ENCODE peak calls at places on chromosomes 12 and 14, in nine cellular contexts. One of them, this sample, is unnamed.

GRCh38 chr14:68144051-68144681 is 324.6 kb downstream of the RAD51B start:
- DNase-seq in transverse colon: peak; percentile 31
- DNase-seq in Panc1: no peak
- DNase-seq in suprapubic skin: peak; percentile 76
- DNase-seq in spleen: no peak
- DNase-seq in sigmoid colon: peak; percentile 93
- DNase-seq in HCT116: no peak
- DNase-seq in GM23338: no peak
- DNase-seq in upper lobe of left lung: peak; percentile 22
- DNase-seq in this sample: no peak

GRCh38 chr14:21874167-21874566 is 200.5 kb upstream of the OR4E1 start:
- DNase-seq in transverse colon: no peak
- DNase-seq in Panc1: no peak
- DNase-seq in suprapubic skin: no peak
- DNase-seq in spleen: no peak
- DNase-seq in sigmoid colon: no peak
- DNase-seq in HCT116: no peak
- DNase-seq in GM23338: no peak
- DNase-seq in upper lobe of left lung: no peak
- DNase-seq in this sample: no peak

GRCh38 chr14:70641548-70642312 is at the start of gene TTC9:
- DNase-seq in transverse colon: peak; percentile 22
- DNase-seq in Panc1: no peak
- DNase-seq in suprapubic skin: no peak
- DNase-seq in spleen: peak; percentile 89
- DNase-seq in sigmoid colon: no peak
- DNase-seq in HCT116: no peak
- DNase-seq in GM23338: peak; percentile 75
- DNase-seq in upper lobe of left lung: peak; percentile 25
- DNase-seq in this sample: peak; percentile 31

GRCh38 chr14:44279357-44279756 is 227.7 kb downstream of the FSCB start:
- DNase-seq in transverse colon: no peak
- DNase-seq in Panc1: no peak
- DNase-seq in suprapubic skin: no peak
- DNase-seq in spleen: no peak
- DNase-seq in sigmoid colon: no peak
- DNase-seq in HCT116: no peak
- DNase-seq in GM23338: no peak
- DNase-seq in upper lobe of left lung: no peak
- DNase-seq in this sample: no peak

GRCh38 chr14:73503648-73504047 is 12.9 kb downstream of the RIOX1 start:
- DNase-seq in transverse colon: no peak
- DNase-seq in Panc1: no peak
- DNase-seq in suprapubic skin: no peak
- DNase-seq in spleen: no peak
- DNase-seq in sigmoid colon: no peak
- DNase-seq in HCT116: no peak
- DNase-seq in GM23338: no peak
- DNase-seq in upper lobe of left lung: no peak
- DNase-seq in this sample: no peak

GRCh38 chr12:105341010-105341409 is 10.5 kb downstream of the C12orf75 start:
- DNase-seq in transverse colon: no peak
- DNase-seq in Panc1: no peak
- DNase-seq in suprapubic skin: no peak
- DNase-seq in spleen: no peak
- DNase-seq in sigmoid colon: no peak
- DNase-seq in HCT116: no peak
- DNase-seq in GM23338: no peak
- DNase-seq in upper lobe of left lung: no peak
- DNase-seq in this sample: no peak

GRCh38 chr12:123115409-123116111 is 35.3 kb downstream of the PITPNM2 start:
- DNase-seq in transverse colon: peak; percentile 39
- DNase-seq in Panc1: no peak
- DNase-seq in suprapubic skin: no peak
- DNase-seq in spleen: no peak
- DNase-seq in sigmoid colon: peak; percentile 93
- DNase-seq in HCT116: no peak
- DNase-seq in GM23338: no peak
- DNase-seq in upper lobe of left lung: no peak
- DNase-seq in this sample: no peak

GRCh38 chr12:119665164-119665929 is 2.6 kb upstream of the PRKAB1 start:
- DNase-seq in transverse colon: no peak
- DNase-seq in Panc1: no peak
- DNase-seq in suprapubic skin: no peak
- DNase-seq in spleen: no peak
- DNase-seq in sigmoid colon: no peak
- DNase-seq in HCT116: no peak
- DNase-seq in GM23338: no peak
- DNase-seq in upper lobe of left lung: no peak
- DNase-seq in this sample: no peak

GRCh38 chr12:72282721-72283120 is 10.6 kb downstream of the TRHDE start:
- DNase-seq in transverse colon: no peak
- DNase-seq in Panc1: no peak
- DNase-seq in suprapubic skin: no peak
- DNase-seq in spleen: no peak
- DNase-seq in sigmoid colon: no peak
- DNase-seq in HCT116: no peak
- DNase-seq in GM23338: peak; percentile 48
- DNase-seq in upper lobe of left lung: no peak
- DNase-seq in this sample: no peak

GRCh38 chr12:130073721-130074120 is 88.5 kb upstream of the FZD10 start:
- DNase-seq in transverse colon: no peak
- DNase-seq in Panc1: no peak
- DNase-seq in suprapubic skin: no peak
- DNase-seq in spleen: no peak
- DNase-seq in sigmoid colon: no peak
- DNase-seq in HCT116: no peak
- DNase-seq in GM23338: no peak
- DNase-seq in upper lobe of left lung: no peak
- DNase-seq in this sample: no peak

GRCh38 chr12:89051065-89051677 is 301.1 kb downstream of the DUSP6 start:
- DNase-seq in transverse colon: no peak
- DNase-seq in Panc1: peak; percentile 51
- DNase-seq in suprapubic skin: no peak
- DNase-seq in spleen: no peak
- DNase-seq in sigmoid colon: no peak
- DNase-seq in HCT116: peak; percentile 70
- DNase-seq in GM23338: peak; percentile 83
- DNase-seq in upper lobe of left lung: no peak
- DNase-seq in this sample: no peak

GRCh38 chr12:65965358-65965757 is 141.1 kb downstream of the HMGA2 start:
- DNase-seq in transverse colon: no peak
- DNase-seq in Panc1: no peak
- DNase-seq in suprapubic skin: no peak
- DNase-seq in spleen: no peak
- DNase-seq in sigmoid colon: no peak
- DNase-seq in HCT116: no peak
- DNase-seq in GM23338: peak; percentile 18
- DNase-seq in upper lobe of left lung: no peak
- DNase-seq in this sample: no peak

GRCh38 chr14:104820669-104821228 is 19.8 kb downstream of the ZBTB42 start:
- DNase-seq in transverse colon: peak; percentile 65
- DNase-seq in Panc1: no peak
- DNase-seq in suprapubic skin: no peak
- DNase-seq in spleen: peak; percentile 83
- DNase-seq in sigmoid colon: peak; percentile 79
- DNase-seq in HCT116: no peak
- DNase-seq in GM23338: peak; percentile 79
- DNase-seq in upper lobe of left lung: peak; percentile 77
- DNase-seq in this sample: peak; percentile 76

GRCh38 chr12:12033589-12034223 is 37.0 kb upstream of the BCL2L14 start:
- DNase-seq in transverse colon: no peak
- DNase-seq in Panc1: no peak
- DNase-seq in suprapubic skin: no peak
- DNase-seq in spleen: no peak
- DNase-seq in sigmoid colon: no peak
- DNase-seq in HCT116: no peak
- DNase-seq in GM23338: no peak
- DNase-seq in upper lobe of left lung: no peak
- DNase-seq in this sample: no peak

GRCh38 chr12:12032260-12032761 is 38.4 kb upstream of the BCL2L14 start:
- DNase-seq in transverse colon: peak; percentile 33
- DNase-seq in Panc1: no peak
- DNase-seq in suprapubic skin: no peak
- DNase-seq in spleen: no peak
- DNase-seq in sigmoid colon: no peak
- DNase-seq in HCT116: no peak
- DNase-seq in GM23338: no peak
- DNase-seq in upper lobe of left lung: no peak
- DNase-seq in this sample: no peak

GRCh38 chr12:12035229-12035628 is 35.5 kb upstream of the BCL2L14 start:
- DNase-seq in transverse colon: no peak
- DNase-seq in Panc1: no peak
- DNase-seq in suprapubic skin: no peak
- DNase-seq in spleen: no peak
- DNase-seq in sigmoid colon: no peak
- DNase-seq in HCT116: no peak
- DNase-seq in GM23338: no peak
- DNase-seq in upper lobe of left lung: no peak
- DNase-seq in this sample: no peak

GRCh38 chr12:12034344-12034743 is 36.4 kb upstream of the BCL2L14 start:
- DNase-seq in transverse colon: no peak
- DNase-seq in Panc1: no peak
- DNase-seq in suprapubic skin: no peak
- DNase-seq in spleen: no peak
- DNase-seq in sigmoid colon: no peak
- DNase-seq in HCT116: no peak
- DNase-seq in GM23338: no peak
- DNase-seq in upper lobe of left lung: no peak
- DNase-seq in this sample: no peak

DNA sequence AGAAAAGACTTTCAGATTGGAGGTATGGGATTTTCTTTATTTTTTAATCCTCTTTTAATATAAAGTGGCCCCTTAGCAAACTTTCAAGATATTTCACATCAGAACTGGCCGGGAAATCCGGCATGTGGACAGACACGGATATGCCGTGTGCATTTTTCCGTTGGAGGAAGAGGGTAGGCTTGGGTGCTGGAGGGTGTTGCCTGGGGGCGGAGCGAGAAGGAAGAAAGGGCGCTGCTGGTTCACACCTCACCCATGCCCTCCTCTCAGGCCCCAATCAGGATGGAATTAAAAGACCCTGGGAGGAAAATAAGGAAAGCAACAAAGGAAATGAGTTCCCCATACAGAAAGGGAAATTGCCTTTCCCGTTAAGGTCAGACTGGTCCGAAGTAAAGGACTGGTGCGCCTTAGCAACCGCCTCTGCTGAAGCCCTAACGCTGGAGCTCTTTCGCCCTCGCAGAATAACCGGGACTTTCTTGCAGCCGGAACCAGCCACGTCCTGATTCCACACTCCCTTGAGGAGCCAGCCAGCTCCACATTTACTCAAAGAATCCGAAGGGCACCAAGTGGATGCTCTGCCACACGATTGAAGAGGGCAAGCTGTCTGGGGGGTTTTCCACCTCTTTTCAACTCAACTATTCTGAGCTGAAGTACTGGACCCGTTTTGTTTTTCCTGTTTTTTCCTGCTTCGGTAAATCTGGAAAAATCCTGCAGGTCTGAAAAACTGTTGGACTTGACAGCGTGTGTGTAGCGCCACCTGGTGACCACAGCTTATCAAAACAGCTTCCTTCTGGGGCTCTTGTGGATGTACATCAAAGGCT is 37.8 kb upstream of the BCL2L14 start:
- DNase-seq in transverse colon: peak; percentile 87
- DNase-seq in Panc1: peak; percentile 59
- DNase-seq in suprapubic skin: peak; percentile 77
- DNase-seq in spleen: peak; percentile 91
- DNase-seq in sigmoid colon: peak; percentile 87
- DNase-seq in HCT116: peak; percentile 83
- DNase-seq in GM23338: peak; percentile 93
- DNase-seq in upper lobe of left lung: peak; percentile 67
- DNase-seq in this sample: peak; percentile 82
- H3K4me3 ChIP-seq in transverse colon: peak overlapping the region; percentile 56
- H3K4me3 ChIP-seq in Panc1: peak overlapping the region; percentile 20
- H3K4me3 ChIP-seq in suprapubic skin: peak overlapping the region; percentile 43
- H3K4me3 ChIP-seq in spleen: peak overlapping the region; percentile 35
- H3K4me3 ChIP-seq in sigmoid colon: peak overlapping the region; percentile 24
- H3K4me3 ChIP-seq in HCT116: peak overlapping the region; percentile 13
- H3K4me3 ChIP-seq in GM23338: peak overlapping the region; percentile 52
- H3K4me3 ChIP-seq in upper lobe of left lung: no peak overlapping the region
- H3K4me3 ChIP-seq in this sample: peak overlapping the region; percentile 41

GRCh38 chr12:45435945-45436710 is 220.2 kb downstream of the ANO6 start:
- DNase-seq in transverse colon: no peak
- DNase-seq in Panc1: no peak
- DNase-seq in suprapubic skin: no peak
- DNase-seq in spleen: no peak
- DNase-seq in sigmoid colon: no peak
- DNase-seq in HCT116: no peak
- DNase-seq in GM23338: peak; percentile 44
- DNase-seq in upper lobe of left lung: no peak
- DNase-seq in this sample: no peak
- H3K27ac ChIP-seq in transverse colon: no peak overlapping the region
- H3K27ac ChIP-seq in Panc1: no peak overlapping the region
- H3K27ac ChIP-seq in suprapubic skin: no peak overlapping the region
- H3K27ac ChIP-seq in spleen: no peak overlapping the region
- H3K27ac ChIP-seq in sigmoid colon: no peak overlapping the region
- H3K27ac ChIP-seq in HCT116: no peak overlapping the region
- H3K27ac ChIP-seq in GM23338: no peak overlapping the region
- H3K27ac ChIP-seq in upper lobe of left lung: no peak overlapping the region
- H3K27ac ChIP-seq in this sample: no peak overlapping the region

GRCh38 chr12:9273276-9273675 is 65.1 kb upstream of the PZP start:
- DNase-seq in transverse colon: no peak
- DNase-seq in Panc1: no peak
- DNase-seq in suprapubic skin: no peak
- DNase-seq in spleen: no peak
- DNase-seq in sigmoid colon: no peak
- DNase-seq in HCT116: no peak
- DNase-seq in GM23338: no peak
- DNase-seq in upper lobe of left lung: no peak
- DNase-seq in this sample: no peak
- TF ChIP-seq POLR2AphosphoS5 in transverse colon: no peak
- TF ChIP-seq POLR2AphosphoS5 in Panc1: no peak
- TF ChIP-seq POLR2AphosphoS5 in suprapubic skin: no peak
- TF ChIP-seq POLR2AphosphoS5 in spleen: no peak
- TF ChIP-seq POLR2AphosphoS5 in sigmoid colon: no peak
- TF ChIP-seq POLR2AphosphoS5 in HCT116: no peak
- TF ChIP-seq POLR2AphosphoS5 in GM23338: no peak
- TF ChIP-seq POLR2AphosphoS5 in upper lobe of left lung: no peak
- TF ChIP-seq POLR2AphosphoS5 in this sample: no peak

DNA sequence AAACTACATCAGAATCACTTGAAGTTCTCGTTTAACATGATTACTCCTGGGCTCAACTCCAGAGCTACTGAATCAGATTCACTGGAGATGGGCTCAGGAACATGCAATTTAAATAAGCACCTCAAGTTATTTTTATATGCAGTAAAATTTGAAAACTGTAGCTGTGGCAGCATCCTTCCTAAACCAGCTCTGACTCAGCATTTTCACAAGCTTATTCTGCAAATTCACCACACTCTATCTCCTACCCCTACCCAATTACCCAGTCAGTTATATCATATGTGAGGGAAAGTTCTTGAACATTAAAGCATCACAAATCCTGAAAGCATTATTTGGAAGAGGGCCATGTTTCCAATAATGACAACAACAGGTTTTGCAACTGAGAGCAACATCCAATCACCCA is 24.2 kb upstream of the LRRC9 start:
- DNase-seq in transverse colon: no peak
- DNase-seq in Panc1: no peak
- DNase-seq in suprapubic skin: no peak
- DNase-seq in spleen: no peak
- DNase-seq in sigmoid colon: no peak
- DNase-seq in HCT116: no peak
- DNase-seq in GM23338: no peak
- DNase-seq in upper lobe of left lung: no peak
- DNase-seq in this sample: no peak
- H3K4me3 ChIP-seq in transverse colon: no peak overlapping the region
- H3K4me3 ChIP-seq in Panc1: no peak overlapping the region
- H3K4me3 ChIP-seq in suprapubic skin: no peak overlapping the region
- H3K4me3 ChIP-seq in spleen: no peak overlapping the region
- H3K4me3 ChIP-seq in sigmoid colon: no peak overlapping the region
- H3K4me3 ChIP-seq in HCT116: no peak overlapping the region
- H3K4me3 ChIP-seq in GM23338: no peak overlapping the region
- H3K4me3 ChIP-seq in upper lobe of left lung: no peak overlapping the region
- H3K4me3 ChIP-seq in this sample: no peak overlapping the region

This sample was measured in stomach.